ENCODE peak calls at places on chromosomes 6 and 20, in seven cellular contexts. F is activated T-helper 1 cell treated with Interleukin-2 at 50 U/mL for 16 hours; V is OCI-M1; U is NCI-H460; T is A172; R is activated CD4-positive, alpha-beta T cell treated with anti-CD3 and anti-CD28 coated beads for 4 hours; M is PC-9. G is an unnamed sample.
A peak's percentile ranks its signal among the peaks of the same experiment; 100 is the strongest.

GRCh38 chr6:52261229-52261628 is 16.9 kb upstream of the IL17F start:
- DNase-seq in R (no peak), U (no peak), M (no peak), F (no peak), V (no peak), T (no peak), G (no peak)

GRCh38 chr6:145206247-145206907 is 528.9 kb downstream of the EPM2A start:
- DNase-seq in T (peak; percentile 32), U (no peak), R (no peak), V (no peak), F (no peak), M (no peak), G (no peak)

GRCh38 chr20:588476-588875 is 21.6 kb downstream of the TCF15 start:
- DNase-seq in F (no peak), T (no peak), M (no peak), R (no peak), V (peak; percentile 43), U (no peak), G (no peak)

GRCh38 chr6:154508573-154509375 is 1.7 kb downstream of the CNKSR3 start:
- DNase-seq in M (peak; percentile 53), R (no peak), F (no peak), T (peak; percentile 27), U (no peak), V (peak; percentile 56), G (no peak)

GRCh38 chr6:38056361-38056760 is 236.8 kb downstream of the ZFAND3 start:
- DNase-seq in T (no peak), R (no peak), F (no peak), V (no peak), U (no peak), M (no peak), G (no peak)

GRCh38 chr6:99746261-99746895 is 139.7 kb downstream of the PRDM13 start:
- DNase-seq in R (peak; percentile 65), U (peak; percentile 64), M (peak; percentile 47), T (peak; percentile 65), V (peak; percentile 94), F (peak; percentile 14), G (peak; percentile 41)

GRCh38 chr6:139380611-139381010 is 6.2 kb upstream of the CITED2 start:
- DNase-seq in F (no peak), R (no peak), U (no peak), V (no peak), M (no peak), T (no peak), G (no peak)

GRCh38 chr6:36204068-36204753 is 7.7 kb downstream of the BRPF3 start:
- DNase-seq in V (no peak), M (no peak), R (no peak), F (peak; percentile 23), U (no peak), T (no peak), G (peak; percentile 29)

GRCh38 chr6:137234505-137234863 is 15.3 kb upstream of the IFNGR1 start:
- DNase-seq in U (no peak), T (peak; percentile 28), V (no peak), F (no peak), R (peak; percentile 18), M (no peak), G (peak; percentile 50)

GRCh38 chr20:62390306-62391164 is 3.6 kb downstream of the RPS21 start:
- DNase-seq in M (no peak), R (no peak), U (no peak), F (no peak), T (no peak), V (no peak), G (no peak)

GRCh38 chr20:63123326-63123725 is 92.6 kb downstream of the YTHDF1 start:
- DNase-seq in T (no peak), M (no peak), V (no peak), F (no peak), R (no peak), U (no peak), G (no peak)

GRCh38 chr20:53707341-53708102 is 113.9 kb upstream of the ZNF217 start:
- DNase-seq in U (no peak), T (peak; percentile 53), R (peak; percentile 33), F (no peak), V (no peak), M (no peak), G (peak; percentile 30)

GRCh38 chr20:35796556-35796955 is 24.7 kb downstream of the PHF20 start:
- DNase-seq in R (no peak), T (no peak), U (no peak), V (peak; percentile 82), M (no peak), F (no peak), G (peak; percentile 69)

GRCh38 chr6:116206231-116206903 is 47.5 kb downstream of the TSPYL4 start:
- DNase-seq in V (peak; percentile 68), U (no peak), M (no peak), T (no peak), F (no peak), R (no peak), G (no peak)

GRCh38 chr6:10759312-10759839 is 11.8 kb downstream of the TMEM14B start:
- DNase-seq in U (peak; percentile 73), M (peak; percentile 71), R (no peak), V (peak; percentile 81), F (no peak), T (peak; percentile 97), G (peak; percentile 4)

GRCh38 chr6:46370622-46371021 is 120.6 kb downstream of the RCAN2 start:
- DNase-seq in R (no peak), V (peak; percentile 19), F (no peak), U (no peak), M (no peak), T (no peak), G (no peak)

GRCh38 chr6:118581489-118581959 is 33.4 kb downstream of the PLN start:
- DNase-seq in M (no peak), R (no peak), V (peak; percentile 80), F (no peak), U (no peak), T (peak; percentile 46), G (no peak)

GRCh38 chr20:51372176-51372803 is 170.2 kb downstream of the NFATC2 start:
- DNase-seq in M (peak; percentile 76), U (peak; percentile 72), F (peak; percentile 25), R (peak; percentile 65), T (peak; percentile 81), V (peak; percentile 77), G (peak; percentile 25)